ENCODE peak calls at places on chromosome 10, in ten cellular contexts. W is IMR-90, E is AG04450, S is mesothelial cell of epicardium, O is ovary, H is body of pancreas, G is A549, I is fibroblast of the aortic adventitia, X is pancreas, N is stomach. V is an unnamed sample.

GRCh38 chr10:30528427-30528782 is 94.4 kb downstream of the MAP3K8 start:
- DNase-seq in S (no peak), O (no peak), N (no peak), H (no peak), I (no peak), X (no peak), G (no peak), E (no peak), W (no peak), V (no peak)

GRCh38 chr10:104472505-104472904 is 118.9 kb downstream of the CFAP58 start:
- DNase-seq in S (no peak), N (no peak), H (no peak), G (no peak), E (no peak), X (no peak), I (peak; percentile 37), O (no peak), W (peak; percentile 7), V (no peak)

GRCh38 chr10:23281044-23281433 is 63.6 kb downstream of the C10orf67 start:
- DNase-seq in H (no peak), G (no peak), S (no peak), N (no peak), E (no peak), I (no peak), X (no peak), W (no peak), O (no peak), V (no peak)

GRCh38 chr10:33935350-33935749 is 600.9 kb upstream of the NRP1 start:
- DNase-seq in N (no peak), S (no peak), G (no peak), I (no peak), W (no peak), E (no peak), H (no peak), O (no peak), X (no peak), V (no peak)

GRCh38 chr10:31622993-31623392 is 304.0 kb downstream of the ZEB1 start:
- DNase-seq in I (peak; percentile 96), G (no peak), O (no peak), S (no peak), H (no peak), W (peak; percentile 73), N (no peak), E (no peak), X (no peak), V (no peak)

GRCh38 chr10:28354552-28354951 is 51.7 kb upstream of the MPP7 start:
- DNase-seq in W (no peak), S (no peak), O (no peak), G (no peak), X (no peak), N (no peak), E (no peak), H (no peak), I (no peak), V (no peak)

GRCh38 chr10:60807499-60807898 is 29.2 kb downstream of the CDK1 start:
- DNase-seq in N (no peak), I (no peak), O (no peak), S (no peak), H (no peak), E (no peak), W (no peak), X (no peak), G (no peak), V (no peak)

GRCh38 chr10:89888647-89889046 is 187.3 kb downstream of the KIF20B start:
- DNase-seq in E (no peak), I (no peak), H (no peak), W (no peak), N (no peak), O (no peak), X (no peak), G (no peak), S (no peak), V (no peak)

GRCh38 chr10:127353544-127353943 is 157.2 kb upstream of the INSYN2A start:
- DNase-seq in S (no peak), G (no peak), W (no peak), E (no peak), N (no peak), O (no peak), H (no peak), X (no peak), I (no peak), V (no peak)

GRCh38 chr10:127349737-127350136 is 153.3 kb upstream of the INSYN2A start:
- DNase-seq in G (no peak), E (peak; percentile 1), S (no peak), O (no peak), N (no peak), W (peak; percentile 53), H (no peak), I (no peak), X (no peak), V (no peak)

GRCh38 chr10:127357265-127357664 is 160.9 kb upstream of the INSYN2A start:
- DNase-seq in I (no peak), N (no peak), H (no peak), G (no peak), O (no peak), W (no peak), X (no peak), S (no peak), E (no peak), V (no peak)

GRCh38 chr10:127354255-127354654 is 157.9 kb upstream of the INSYN2A start:
- DNase-seq in O (no peak), W (no peak), H (no peak), S (no peak), G (no peak), X (no peak), E (no peak), I (no peak), N (no peak), V (no peak)

DNA sequence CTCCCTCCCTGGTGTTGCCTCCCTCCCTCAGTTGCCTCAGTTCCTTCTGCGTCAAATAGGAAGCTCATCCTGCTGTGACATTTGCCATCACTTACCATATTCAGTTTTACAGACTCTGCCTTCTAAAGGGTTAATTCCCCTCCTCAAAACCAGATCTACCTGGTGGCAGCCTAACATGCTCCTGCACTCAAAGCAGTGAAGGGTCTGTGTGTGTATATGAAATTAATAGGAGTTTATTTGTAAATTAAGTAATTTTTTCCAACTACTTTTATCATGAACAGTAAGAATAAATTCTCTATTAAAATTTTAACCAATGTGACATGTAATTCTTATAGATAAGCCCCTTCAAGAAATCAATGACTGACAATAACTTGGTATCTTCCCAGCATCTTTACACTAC is 158.6 kb upstream of the INSYN2A start:
- DNase-seq in W (no peak), I (peak; percentile 11), X (no peak), O (no peak), H (no peak), S (no peak), E (no peak), G (no peak), N (no peak), V (no peak)
- TF ChIP-seq CTCF in W (no peak), I (peak; percentile 21), X (no peak), O (no peak), H (no peak), S (no peak), E (peak; percentile 67), G (peak; percentile 48), N (no peak), V (peak; percentile 6)

DNA sequence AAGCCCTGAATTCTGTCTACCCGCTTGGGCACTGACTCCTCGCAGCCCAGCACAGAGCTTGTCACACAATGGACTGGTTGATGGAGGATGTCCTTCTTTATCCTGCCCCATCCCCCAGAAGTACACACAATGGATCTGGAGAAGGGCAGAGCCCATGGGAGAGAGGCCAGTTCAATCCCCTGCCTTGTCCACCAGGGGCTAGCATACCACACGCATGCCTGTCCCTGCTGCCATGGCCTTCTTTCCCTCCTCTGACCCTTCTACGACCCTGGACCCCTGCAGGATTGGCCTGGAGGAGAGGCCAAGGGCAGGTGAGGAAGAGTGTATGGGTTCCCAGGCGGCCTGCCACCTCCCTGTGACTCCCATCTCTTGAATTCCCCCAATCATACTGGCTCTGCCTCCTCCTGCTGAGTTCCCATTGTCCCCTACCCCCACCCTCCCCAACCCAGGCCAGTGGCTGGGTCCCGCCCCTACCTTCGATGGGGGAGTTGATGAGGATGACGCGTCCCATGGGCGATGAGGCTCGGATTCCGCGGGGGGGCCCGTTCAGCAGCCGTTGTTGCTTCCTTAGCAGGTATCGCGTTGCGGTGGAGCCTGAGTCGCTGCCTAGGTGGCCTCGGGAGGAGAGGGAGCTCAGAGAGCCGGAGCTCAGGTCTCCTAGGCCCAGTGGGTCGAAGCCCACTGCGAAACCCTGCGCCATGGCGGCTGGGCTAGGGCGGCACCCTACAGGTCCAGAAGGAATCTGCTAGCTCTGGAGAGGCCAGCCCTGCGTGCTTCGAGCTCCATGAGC is 1.2 kb downstream of the PDZD7 start:
- DNase-seq in X (no peak), S (no peak), W (no peak), N (no peak), G (no peak), H (no peak), E (no peak), I (no peak), O (peak; percentile 54), V (no peak)
- TF ChIP-seq CTCF in X (no peak), S (no peak), W (no peak), N (no peak), G (no peak), H (no peak), E (peak; percentile 23), I (peak; percentile 16), O (no peak), V (no peak)

GRCh38 chr10:94963901-94964300 is 25.4 kb downstream of the CYP2C9 start:
- DNase-seq in X (peak; percentile 3), W (peak; percentile 13), O (no peak), I (peak; percentile 8), G (peak; percentile 19), N (no peak), E (no peak), S (no peak), H (peak; percentile 15), V (no peak)
- TF ChIP-seq CTCF in X (peak; percentile 51), W (peak; percentile 49), O (no peak), I (peak; percentile 46), G (peak; percentile 63), N (no peak), E (peak; percentile 39), S (peak; percentile 14), H (peak; percentile 74), V (peak; percentile 53)

GRCh38 chr10:34964166-34964800 is 125.9 kb downstream of the CUL2 start:
- DNase-seq in G (no peak), H (no peak), I (no peak), X (no peak), W (no peak), E (no peak), O (no peak), N (no peak), S (no peak), V (no peak)

GRCh38 chr10:34959321-34959720 is 130.8 kb downstream of the CUL2 start:
- DNase-seq in E (no peak), S (no peak), X (no peak), W (no peak), I (no peak), N (no peak), H (no peak), G (no peak), O (no peak), V (no peak)

GRCh38 chr10:34962866-34963265 is 127.3 kb downstream of the CUL2 start:
- DNase-seq in O (no peak), H (no peak), E (no peak), N (no peak), X (no peak), G (no peak), S (no peak), I (no peak), W (no peak), V (no peak)

GRCh38 chr10:34959786-34960185 is 130.4 kb downstream of the CUL2 start:
- DNase-seq in W (no peak), X (no peak), H (no peak), I (no peak), E (no peak), N (no peak), S (no peak), G (no peak), O (no peak), V (no peak)

GRCh38 chr10:34960983-34961382 is 129.2 kb downstream of the CUL2 start:
- DNase-seq in N (no peak), E (no peak), G (no peak), S (no peak), O (no peak), X (no peak), H (no peak), W (peak; percentile 39), I (peak; percentile 45), V (no peak)
- TF ChIP-seq CTCF in N (no peak), E (peak; percentile 44), G (peak; percentile 26), S (no peak), O (no peak), X (no peak), H (peak; percentile 22), W (peak; percentile 41), I (peak; percentile 46), V (peak; percentile 3)

V was measured in D721Med.